ENCODE peak calls at places on chromosome X, in eight cellular contexts. G is astrocyte of the spinal cord; Y is left ventricle myocardium inferior; O is fibroblast of the aortic adventitia; M is uterus; E is body of pancreas; K is CD8-positive, alpha-beta T cell; D is AG04450. H is an unnamed sample.
A peak's percentile ranks its signal among the peaks of the same experiment; 100 is the strongest.

GRCh38 chrX:18828832-18829404 is 121.5 kb downstream of the PPEF1 start:
- DNase-seq in G (peak; percentile 2), Y (no peak), O (no peak), M (no peak), E (no peak), K (no peak), D (no peak), H (no peak)

GRCh38 chrX:142238536-142238935 is 33.4 kb upstream of the MAGEC2 start:
- DNase-seq in G (no peak), Y (no peak), O (no peak), M (no peak), E (no peak), K (no peak), D (no peak), H (no peak)

GRCh38 chrX:40552768-40553167 is 28.0 kb upstream of the ATP6AP2 start:
- DNase-seq in G (peak; percentile 27), Y (no peak), O (no peak), M (no peak), E (no peak), K (no peak), D (no peak), H (no peak)

GRCh38 chrX:16765618-16766017 is 20.6 kb upstream of the TXLNG start:
- DNase-seq in G (no peak), Y (no peak), O (no peak), M (no peak), E (no peak), K (no peak), D (no peak), H (no peak)

GRCh38 chrX:85065512-85066198 is 62.0 kb downstream of the APOOL start:
- DNase-seq in G (no peak), Y (no peak), O (no peak), M (no peak), E (no peak), K (no peak), D (no peak), H (no peak)

GRCh38 chrX:17812763-17813162 is 48.3 kb downstream of the RAI2 start:
- DNase-seq in G (no peak), Y (no peak), O (peak; percentile 49), M (peak; percentile 57), E (no peak), K (no peak), D (no peak), H (no peak)

GRCh38 chrX:10199212-10199611 is 42.4 kb downstream of the CLCN4 start:
- DNase-seq in G (no peak), Y (peak; percentile 29), O (no peak), M (no peak), E (no peak), K (no peak), D (no peak), H (no peak)

GRCh38 chrX:73818200-73819116 is 255.5 kb downstream of the CHIC1 start:
- DNase-seq in G (no peak), Y (no peak), O (no peak), M (no peak), E (no peak), K (no peak), D (no peak), H (no peak)

GRCh38 chrX:110851780-110852179 is 56.2 kb upstream of the CHRDL1 start:
- DNase-seq in G (peak; percentile 6), Y (no peak), O (peak; percentile 24), M (no peak), E (peak; percentile 69), K (no peak), D (no peak), H (no peak)

GRCh38 chrX:47573334-47574095 is 8.7 kb upstream of the TIMP1 start:
- DNase-seq in G (peak; percentile 39), Y (peak; percentile 52), O (peak; percentile 76), M (peak; percentile 71), E (peak; percentile 33), K (no peak), D (no peak), H (no peak)

GRCh38 chrX:97367149-97367548 is 483.4 kb downstream of the RPA4 start:
- DNase-seq in G (peak; percentile 3), Y (no peak), O (peak; percentile 72), M (no peak), E (no peak), K (no peak), D (peak; percentile 8), H (no peak)

GRCh38 chrX:107451754-107452153 is 2.3 kb downstream of the FRMPD3 start:
- DNase-seq in G (no peak), Y (no peak), O (no peak), M (no peak), E (no peak), K (no peak), D (no peak), H (no peak)

GRCh38 chrX:53084043-53084570 is 1.9 kb downstream of the TSPYL2 start:
- DNase-seq in G (no peak), Y (no peak), O (no peak), M (no peak), E (no peak), K (no peak), D (no peak), H (no peak)

GRCh38 chrX:118726887-118727685 is at the start of gene IL13RA1:
- DNase-seq in G (peak; percentile 90), Y (peak; percentile 76), O (peak; percentile 65), M (peak; percentile 76), E (peak; percentile 89), K (no peak), D (no peak), H (no peak)

GRCh38 chrX:106933538-106933961 is 13.3 kb downstream of the CLDN2 start:
- DNase-seq in G (no peak), Y (peak; percentile 11), O (peak; percentile 40), M (no peak), E (peak; percentile 58), K (no peak), D (no peak), H (no peak)

GRCh38 chrX:41005445-41005992 is 79.7 kb upstream of the USP9X start:
- DNase-seq in G (no peak), Y (no peak), O (no peak), M (no peak), E (no peak), K (no peak), D (no peak), H (no peak)

GRCh38 chrX:45598841-45599240 is 398.2 kb upstream of the DIPK2B start:
- DNase-seq in G (peak; percentile 58), Y (no peak), O (peak; percentile 46), M (no peak), E (no peak), K (no peak), D (no peak), H (no peak)

GRCh38 chrX:56733459-56734046 is 4.5 kb downstream of the NBDY start:
- DNase-seq in G (peak; percentile 37), Y (no peak), O (peak; percentile 60), M (peak; percentile 61), E (peak; percentile 53), K (peak; percentile 25), D (peak; percentile 3), H (no peak)

GRCh38 chrX:27057883-27058282 is 405.3 kb downstream of the PPP4R3C start:
- DNase-seq in G (no peak), Y (no peak), O (no peak), M (no peak), E (no peak), K (no peak), D (no peak), H (no peak)

GRCh38 chrX:74369666-74370065 is 51.6 kb upstream of the SLC16A2 start:
- DNase-seq in G (no peak), Y (no peak), O (no peak), M (no peak), E (no peak), K (no peak), D (no peak), H (no peak)

GRCh38 chrX:6718766-6719165 is 183.8 kb upstream of the VCX3A start:
- DNase-seq in G (no peak), Y (no peak), O (no peak), M (no peak), E (no peak), K (no peak), D (no peak), H (no peak)

GRCh38 chrX:149004936-149005335 is 500.2 kb downstream of the IDS start:
- DNase-seq in G (no peak), Y (no peak), O (no peak), M (no peak), E (no peak), K (no peak), D (no peak), H (no peak)

DNA sequence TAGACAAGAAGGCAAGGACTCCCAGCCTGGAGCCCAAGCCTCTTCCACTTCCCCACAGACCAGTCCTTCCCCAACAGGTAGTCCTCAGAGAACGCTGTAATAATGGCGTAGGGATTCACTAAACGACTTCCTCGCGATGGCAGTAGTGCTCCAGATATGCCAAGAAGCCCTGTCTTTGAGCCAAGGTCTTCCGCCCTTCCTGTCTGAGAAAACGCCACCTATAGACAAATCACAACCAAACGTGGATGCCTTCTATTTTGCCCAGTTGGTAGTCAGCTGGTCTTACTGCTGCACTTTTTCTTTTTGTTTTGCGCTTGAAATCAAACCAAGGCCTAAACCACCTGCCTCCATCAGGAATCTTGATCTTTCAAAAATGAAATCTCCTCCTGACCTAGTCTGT is 203.3 kb downstream of the OR13H1 start:
- DNase-seq in G (peak; percentile 89), Y (no peak), O (peak; percentile 96), M (peak; percentile 66), E (peak; percentile 88), K (no peak), D (no peak), H (no peak)
- TF ChIP-seq CTCF in G (peak; percentile 27), Y (no peak), O (peak; percentile 54), M (peak; percentile 13), E (no peak), K (no peak), D (no peak), H (no peak)

DNA sequence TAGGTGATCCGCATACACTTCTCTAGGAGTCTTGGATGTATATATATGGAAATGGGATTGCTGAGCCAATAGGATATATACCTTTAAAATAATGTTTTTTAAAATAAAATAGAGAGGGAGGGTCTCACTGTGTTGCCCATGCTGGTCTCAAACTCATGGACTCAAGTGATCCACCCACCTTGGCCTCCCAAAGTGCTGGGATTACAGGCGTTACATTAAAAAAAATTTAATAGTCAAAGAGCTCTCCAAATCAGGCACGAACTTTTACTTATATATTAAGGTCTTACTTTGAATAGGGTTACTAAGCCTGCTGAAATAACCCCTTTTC is 109.0 kb downstream of the GNL3L start:
- DNase-seq in G (no peak), Y (no peak), O (no peak), M (no peak), E (no peak), K (no peak), D (no peak), H (no peak)
- H3K4me3 ChIP-seq in G (no peak overlapping the region), Y (peak overlapping the region; percentile 64), O (peak overlapping the region; percentile 29), M (no peak overlapping the region), E (no peak overlapping the region), K (peak overlapping the region; percentile 94), D (peak overlapping the region; percentile 37), H (peak overlapping the region; percentile 61)

DNA sequence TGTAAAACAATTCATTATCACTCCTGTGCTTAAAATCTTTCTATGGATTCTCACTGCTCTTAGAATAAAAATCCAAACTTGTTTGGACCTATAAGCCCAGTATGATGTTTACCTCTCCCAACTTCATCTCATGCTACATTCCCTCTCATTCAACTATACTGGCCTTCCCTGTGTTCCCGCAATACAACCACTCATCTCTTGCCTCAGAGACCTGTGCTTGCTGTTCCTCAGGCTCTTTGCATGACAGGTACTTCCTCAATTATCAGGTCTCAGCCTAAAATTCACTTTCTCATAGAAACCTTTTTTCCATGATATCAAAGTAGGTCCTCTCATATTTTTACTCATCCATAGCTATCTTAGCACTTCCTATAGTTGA is 71.7 kb downstream of the ENOX2 start:
- DNase-seq in G (no peak), Y (no peak), O (no peak), M (no peak), E (no peak), K (no peak), D (no peak), H (no peak)
- TF ChIP-seq CTCF in G (no peak), Y (no peak), O (no peak), M (no peak), E (no peak), K (no peak), D (no peak), H (no peak)

GRCh38 chrX:22686138-22686541 is 313.6 kb upstream of the DDX53 start:
- DNase-seq in G (peak; percentile 89), Y (peak; percentile 14), O (peak; percentile 97), M (no peak), E (peak; percentile 21), K (no peak), D (peak; percentile 24), H (peak; percentile 59)
- H3K4me3 ChIP-seq in G (no peak overlapping the region), Y (no peak overlapping the region), O (no peak overlapping the region), M (no peak overlapping the region), E (no peak overlapping the region), K (no peak overlapping the region), D (no peak overlapping the region), H (no peak overlapping the region)